ENCODE peak calls at places on chromosomes 6 and 20, in five cellular contexts. One of them, this sample, is unnamed.

GRCh38 chr20:17570347-17571152 is 675 bp downstream of the DSTN start:
- DNase-seq in CD4-positive, alpha-beta T cell: peak
- DNase-seq in psoas muscle: peak
- DNase-seq in neural crest cell: peak
- DNase-seq in pancreas: no peak
- DNase-seq in this sample: peak

GRCh38 chr6:135581211-135581610 is 83.7 kb upstream of the AHI1 start:
- DNase-seq in CD4-positive, alpha-beta T cell: no peak
- DNase-seq in neural crest cell: no peak
- DNase-seq in pancreas: no peak
- DNase-seq in psoas muscle: no peak
- DNase-seq in this sample: no peak

GRCh38 chr6:148693882-148694484 is 52.8 kb upstream of the UST start:
- DNase-seq in CD4-positive, alpha-beta T cell: no peak
- DNase-seq in psoas muscle: no peak
- DNase-seq in pancreas: no peak
- DNase-seq in neural crest cell: no peak
- DNase-seq in this sample: no peak

GRCh38 chr6:40268166-40268958 is 318.8 kb downstream of the LRFN2 start:
- DNase-seq in neural crest cell: no peak
- DNase-seq in psoas muscle: no peak
- DNase-seq in CD4-positive, alpha-beta T cell: no peak
- DNase-seq in pancreas: no peak
- DNase-seq in this sample: no peak

GRCh38 chr6:145138469-145139185 is 596.7 kb downstream of the EPM2A start:
- DNase-seq in pancreas: no peak
- DNase-seq in neural crest cell: no peak
- DNase-seq in CD4-positive, alpha-beta T cell: no peak
- DNase-seq in psoas muscle: no peak
- DNase-seq in this sample: no peak

GRCh38 chr20:32215729-32216128 is 8.0 kb downstream of the POFUT1 start:
- DNase-seq in neural crest cell: no peak
- DNase-seq in CD4-positive, alpha-beta T cell: no peak
- DNase-seq in pancreas: no peak
- DNase-seq in psoas muscle: no peak
- DNase-seq in this sample: no peak

GRCh38 chr20:2751347-2751867 is 49.0 kb downstream of the CPXM1 start:
- DNase-seq in CD4-positive, alpha-beta T cell: no peak
- DNase-seq in neural crest cell: no peak
- DNase-seq in pancreas: no peak
- DNase-seq in psoas muscle: no peak
- DNase-seq in this sample: no peak

GRCh38 chr6:21024621-21025020 is 490.4 kb downstream of the CDKAL1 start:
- DNase-seq in neural crest cell: no peak
- DNase-seq in psoas muscle: no peak
- DNase-seq in pancreas: no peak
- DNase-seq in CD4-positive, alpha-beta T cell: no peak
- DNase-seq in this sample: no peak

GRCh38 chr6:26432622-26433021 is 7.7 kb upstream of the BTN3A3 start:
- DNase-seq in neural crest cell: no peak
- DNase-seq in psoas muscle: no peak
- DNase-seq in CD4-positive, alpha-beta T cell: no peak
- DNase-seq in pancreas: no peak
- DNase-seq in this sample: no peak

GRCh38 chr20:50308166-50308512 is 117.5 kb downstream of the CEBPB start:
- DNase-seq in neural crest cell: no peak
- DNase-seq in psoas muscle: no peak
- DNase-seq in CD4-positive, alpha-beta T cell: no peak
- DNase-seq in pancreas: no peak
- DNase-seq in this sample: peak

GRCh38 chr6:3517350-3517749 is 60.5 kb upstream of the SLC22A23 start:
- DNase-seq in psoas muscle: no peak
- DNase-seq in pancreas: no peak
- DNase-seq in CD4-positive, alpha-beta T cell: no peak
- DNase-seq in neural crest cell: no peak
- DNase-seq in this sample: peak

GRCh38 chr6:158323561-158323958 is 11.3 kb downstream of the TULP4 start:
- DNase-seq in psoas muscle: no peak
- DNase-seq in pancreas: no peak
- DNase-seq in CD4-positive, alpha-beta T cell: no peak
- DNase-seq in neural crest cell: no peak
- DNase-seq in this sample: no peak

GRCh38 chr6:169714178-169714577 is 10.1 kb downstream of the PHF10 start:
- DNase-seq in CD4-positive, alpha-beta T cell: no peak
- DNase-seq in psoas muscle: no peak
- DNase-seq in neural crest cell: no peak
- DNase-seq in pancreas: no peak
- DNase-seq in this sample: no peak

GRCh38 chr20:44728835-44729342 is 13.7 kb downstream of the CCN5 start:
- DNase-seq in psoas muscle: peak
- DNase-seq in CD4-positive, alpha-beta T cell: no peak
- DNase-seq in pancreas: peak
- DNase-seq in neural crest cell: no peak
- DNase-seq in this sample: peak

GRCh38 chr6:109795994-109796555 is 105.0 kb downstream of the FIG4 start:
- DNase-seq in neural crest cell: no peak
- DNase-seq in CD4-positive, alpha-beta T cell: no peak
- DNase-seq in pancreas: no peak
- DNase-seq in psoas muscle: no peak
- DNase-seq in this sample: peak

GRCh38 chr6:149615805-149616204 is 32.7 kb downstream of the KATNA1 start:
- DNase-seq in pancreas: no peak
- DNase-seq in psoas muscle: no peak
- DNase-seq in CD4-positive, alpha-beta T cell: no peak
- DNase-seq in neural crest cell: no peak
- DNase-seq in this sample: no peak

GRCh38 chr6:6834356-6835342 is 246.1 kb downstream of the LY86 start:
- DNase-seq in neural crest cell: no peak
- DNase-seq in pancreas: no peak
- DNase-seq in CD4-positive, alpha-beta T cell: no peak
- DNase-seq in psoas muscle: no peak
- DNase-seq in this sample: no peak

GRCh38 chr20:62066983-62067433 is 1.3 kb upstream of the TAF4 start:
- DNase-seq in psoas muscle: no peak
- DNase-seq in CD4-positive, alpha-beta T cell: no peak
- DNase-seq in pancreas: no peak
- DNase-seq in neural crest cell: no peak
- DNase-seq in this sample: no peak

GRCh38 chr6:6771224-6771915 is 182.8 kb downstream of the LY86 start:
- DNase-seq in psoas muscle: no peak
- DNase-seq in neural crest cell: no peak
- DNase-seq in CD4-positive, alpha-beta T cell: no peak
- DNase-seq in pancreas: no peak
- DNase-seq in this sample: no peak

GRCh38 chr6:113825776-113826175 is 31.4 kb upstream of the MARCKS start:
- DNase-seq in neural crest cell: no peak
- DNase-seq in CD4-positive, alpha-beta T cell: no peak
- DNase-seq in psoas muscle: peak
- DNase-seq in pancreas: peak
- DNase-seq in this sample: peak

GRCh38 chr6:159890802-159891201 is at the start of gene MAS1:
- DNase-seq in psoas muscle: no peak
- DNase-seq in pancreas: no peak
- DNase-seq in CD4-positive, alpha-beta T cell: no peak
- DNase-seq in neural crest cell: no peak
- DNase-seq in this sample: no peak

GRCh38 chr6:39339557-39340555 is 17.4 kb upstream of the KCNK16 start:
- DNase-seq in psoas muscle: no peak
- DNase-seq in CD4-positive, alpha-beta T cell: no peak
- DNase-seq in neural crest cell: no peak
- DNase-seq in pancreas: peak
- DNase-seq in this sample: no peak

GRCh38 chr6:164455835-164456234 is 853.6 kb downstream of the C6orf118 start:
- DNase-seq in psoas muscle: no peak
- DNase-seq in CD4-positive, alpha-beta T cell: no peak
- DNase-seq in pancreas: no peak
- DNase-seq in neural crest cell: no peak
- DNase-seq in this sample: no peak

GRCh38 chr6:72466971-72467566 is 154.8 kb upstream of the KCNQ5 start:
- DNase-seq in psoas muscle: no peak
- DNase-seq in neural crest cell: no peak
- DNase-seq in CD4-positive, alpha-beta T cell: no peak
- DNase-seq in pancreas: no peak
- DNase-seq in this sample: no peak

GRCh38 chr6:11994875-11995461 is 17.1 kb upstream of the HIVEP1 start:
- DNase-seq in neural crest cell: no peak
- DNase-seq in CD4-positive, alpha-beta T cell: no peak
- DNase-seq in psoas muscle: no peak
- DNase-seq in pancreas: no peak
- DNase-seq in this sample: no peak

GRCh38 chr20:37359331-37359730 is 13.4 kb downstream of the SRC start:
- DNase-seq in psoas muscle: no peak
- DNase-seq in pancreas: no peak
- DNase-seq in neural crest cell: no peak
- DNase-seq in CD4-positive, alpha-beta T cell: no peak
- DNase-seq in this sample: no peak

GRCh38 chr6:127301199-127301700 is 34.6 kb downstream of the RNF146 start:
- DNase-seq in psoas muscle: no peak
- DNase-seq in CD4-positive, alpha-beta T cell: no peak
- DNase-seq in neural crest cell: no peak
- DNase-seq in pancreas: no peak
- DNase-seq in this sample: peak

GRCh38 chr6:56890683-56891429 is 64.1 kb upstream of the BEND6 start:
- DNase-seq in neural crest cell: no peak
- DNase-seq in CD4-positive, alpha-beta T cell: no peak
- DNase-seq in pancreas: no peak
- DNase-seq in psoas muscle: no peak
- DNase-seq in this sample: peak

GRCh38 chr6:115444079-115444478 is 616.6 kb downstream of the FRK start:
- DNase-seq in CD4-positive, alpha-beta T cell: no peak
- DNase-seq in neural crest cell: no peak
- DNase-seq in psoas muscle: no peak
- DNase-seq in pancreas: no peak
- DNase-seq in this sample: no peak

GRCh38 chr20:57746201-57746600 is 36.4 kb upstream of the PMEPA1 start:
- DNase-seq in CD4-positive, alpha-beta T cell: no peak
- DNase-seq in psoas muscle: no peak
- DNase-seq in neural crest cell: no peak
- DNase-seq in pancreas: no peak
- DNase-seq in this sample: no peak

GRCh38 chr6:101086473-101086872 is 205.3 kb upstream of the ASCC3 start:
- DNase-seq in pancreas: no peak
- DNase-seq in CD4-positive, alpha-beta T cell: no peak
- DNase-seq in neural crest cell: no peak
- DNase-seq in psoas muscle: no peak
- DNase-seq in this sample: no peak

GRCh38 chr6:99543968-99544367 is 24.5 kb downstream of the CCNC start:
- DNase-seq in psoas muscle: no peak
- DNase-seq in neural crest cell: no peak
- DNase-seq in pancreas: no peak
- DNase-seq in CD4-positive, alpha-beta T cell: no peak
- DNase-seq in this sample: no peak
- TF ChIP-seq CTCF in psoas muscle: no peak
- TF ChIP-seq CTCF in neural crest cell: peak
- TF ChIP-seq CTCF in pancreas: no peak
- TF ChIP-seq CTCF in CD4-positive, alpha-beta T cell: no peak
- TF ChIP-seq CTCF in this sample: no peak

DNA sequence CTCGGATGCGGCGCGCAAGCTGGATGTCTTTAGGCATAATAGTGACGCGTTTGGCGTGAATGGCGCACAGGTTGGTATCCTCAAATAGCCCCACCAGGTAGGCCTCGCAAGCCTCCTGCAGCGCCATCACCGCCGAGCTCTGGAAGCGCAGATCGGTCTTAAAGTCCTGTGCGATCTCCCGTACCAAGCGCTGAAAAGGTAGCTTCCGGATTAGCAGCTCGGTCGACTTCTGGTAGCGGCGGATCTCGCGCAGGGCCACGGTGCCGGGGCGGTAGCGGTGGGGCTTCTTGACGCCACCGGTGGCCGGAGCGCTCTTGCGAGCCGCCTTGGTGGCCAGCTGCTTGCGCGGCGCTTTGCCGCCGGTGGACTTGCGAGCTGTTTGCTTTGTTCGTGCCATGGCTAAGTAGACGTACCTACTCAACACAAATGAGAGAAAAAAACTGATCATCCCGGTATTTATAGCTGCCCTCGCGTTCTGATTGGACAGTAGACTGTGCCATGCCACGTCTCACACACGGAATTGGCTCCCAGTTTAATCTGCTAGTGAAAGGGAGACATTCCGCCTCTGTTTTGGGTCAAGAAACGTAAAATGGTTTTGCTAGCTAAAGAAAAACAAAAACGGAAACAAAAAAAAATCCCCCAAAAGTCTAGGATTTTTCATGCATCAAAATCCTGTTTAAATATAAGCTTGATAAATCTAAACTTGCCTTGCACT is 40.1 kb downstream of the OR2B2 start:
- DNase-seq in CD4-positive, alpha-beta T cell: peak
- DNase-seq in neural crest cell: peak
- DNase-seq in pancreas: peak
- DNase-seq in psoas muscle: peak
- DNase-seq in this sample: peak
- TF ChIP-seq CTCF in CD4-positive, alpha-beta T cell: peak
- TF ChIP-seq CTCF in neural crest cell: no peak
- TF ChIP-seq CTCF in pancreas: no peak
- TF ChIP-seq CTCF in psoas muscle: no peak
- TF ChIP-seq CTCF in this sample: peak

GRCh38 chr6:37111156-37111461 is 58.8 kb upstream of the PIM1 start:
- DNase-seq in neural crest cell: no peak
- DNase-seq in psoas muscle: no peak
- DNase-seq in CD4-positive, alpha-beta T cell: no peak
- DNase-seq in pancreas: no peak
- DNase-seq in this sample: no peak
- TF ChIP-seq CTCF in neural crest cell: no peak
- TF ChIP-seq CTCF in psoas muscle: no peak
- TF ChIP-seq CTCF in CD4-positive, alpha-beta T cell: no peak
- TF ChIP-seq CTCF in pancreas: no peak
- TF ChIP-seq CTCF in this sample: no peak

GRCh38 chr6:77172578-77172977 is 290.7 kb downstream of the HTR1B start:
- DNase-seq in pancreas: no peak
- DNase-seq in CD4-positive, alpha-beta T cell: no peak
- DNase-seq in psoas muscle: no peak
- DNase-seq in neural crest cell: no peak
- DNase-seq in this sample: no peak

GRCh38 chr6:77178821-77179220 is 284.5 kb downstream of the HTR1B start:
- DNase-seq in pancreas: no peak
- DNase-seq in psoas muscle: no peak
- DNase-seq in neural crest cell: no peak
- DNase-seq in CD4-positive, alpha-beta T cell: no peak
- DNase-seq in this sample: peak

GRCh38 chr6:77177470-77177869 is 285.8 kb downstream of the HTR1B start:
- DNase-seq in neural crest cell: no peak
- DNase-seq in pancreas: no peak
- DNase-seq in CD4-positive, alpha-beta T cell: no peak
- DNase-seq in psoas muscle: no peak
- DNase-seq in this sample: no peak

DNA sequence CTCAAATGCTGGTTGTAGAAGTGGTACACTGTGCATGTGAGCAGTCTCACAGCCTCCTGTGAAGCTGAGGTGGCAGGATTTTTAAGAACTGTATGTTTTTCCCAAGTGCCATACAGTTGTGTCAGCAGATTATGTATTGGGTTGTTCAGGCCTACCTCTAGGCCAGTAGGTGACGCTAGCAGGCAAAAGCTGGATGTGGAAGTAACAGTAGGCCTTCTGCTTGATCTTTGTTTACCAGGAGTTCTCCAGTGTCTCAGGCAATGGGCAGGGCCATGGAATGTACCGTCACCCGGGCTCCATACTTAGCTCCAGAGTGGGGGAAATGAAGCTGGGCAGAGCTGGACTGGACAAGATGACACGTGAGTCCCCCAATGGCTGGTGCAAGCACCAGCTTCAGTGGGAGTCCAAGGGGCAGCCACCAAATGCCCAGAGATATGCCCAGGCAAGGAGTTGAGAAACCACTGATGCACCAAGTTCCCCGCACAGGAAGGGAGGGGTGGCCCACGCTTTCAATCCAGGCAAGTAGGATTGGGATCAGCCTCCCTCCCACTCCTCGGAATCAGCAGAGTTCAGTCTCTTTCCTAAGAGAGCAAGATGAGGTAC is 289.7 kb downstream of the HTR1B start:
- DNase-seq in pancreas: no peak
- DNase-seq in psoas muscle: no peak
- DNase-seq in CD4-positive, alpha-beta T cell: no peak
- DNase-seq in neural crest cell: no peak
- DNase-seq in this sample: peak
- TF ChIP-seq CTCF in pancreas: no peak
- TF ChIP-seq CTCF in psoas muscle: no peak
- TF ChIP-seq CTCF in CD4-positive, alpha-beta T cell: no peak
- TF ChIP-seq CTCF in neural crest cell: no peak
- TF ChIP-seq CTCF in this sample: peak

This sample was measured in HFFc6.